ENCODE peak calls at places on chromosomes 7 and 10, in eight cellular contexts. One of them, this sample, is unnamed.

GRCh38 chr10:108037061-108037460 is 872.6 kb upstream of the SORCS1 start:
- DNase-seq in CD4-positive, alpha-beta T cell: no peak
- DNase-seq in Panc1: no peak
- DNase-seq in psoas muscle: no peak
- DNase-seq in cardiac muscle cell: no peak
- DNase-seq in A549: no peak
- DNase-seq in keratinocyte: no peak
- DNase-seq in stomach: no peak
- DNase-seq in this sample: no peak

GRCh38 chr7:68573271-68574000 is 1024.8 kb upstream of the AUTS2 start:
- DNase-seq in CD4-positive, alpha-beta T cell: no peak
- DNase-seq in A549: no peak
- DNase-seq in keratinocyte: no peak
- DNase-seq in Panc1: no peak
- DNase-seq in psoas muscle: no peak
- DNase-seq in cardiac muscle cell: no peak
- DNase-seq in stomach: no peak
- DNase-seq in this sample: no peak

GRCh38 chr7:18491871-18492270 is 3.7 kb upstream of the HDAC9 start:
- DNase-seq in A549: no peak
- DNase-seq in cardiac muscle cell: no peak
- DNase-seq in stomach: no peak
- DNase-seq in CD4-positive, alpha-beta T cell: no peak
- DNase-seq in psoas muscle: no peak
- DNase-seq in Panc1: no peak
- DNase-seq in keratinocyte: no peak
- DNase-seq in this sample: no peak

GRCh38 chr10:33616921-33617320 is 282.5 kb upstream of the NRP1 start:
- DNase-seq in A549: no peak
- DNase-seq in Panc1: no peak
- DNase-seq in CD4-positive, alpha-beta T cell: no peak
- DNase-seq in cardiac muscle cell: peak
- DNase-seq in psoas muscle: no peak
- DNase-seq in keratinocyte: no peak
- DNase-seq in stomach: no peak
- DNase-seq in this sample: no peak

GRCh38 chr7:67393903-67394302 is 397.3 kb downstream of the TYW1 start:
- DNase-seq in psoas muscle: no peak
- DNase-seq in cardiac muscle cell: no peak
- DNase-seq in stomach: no peak
- DNase-seq in keratinocyte: no peak
- DNase-seq in CD4-positive, alpha-beta T cell: no peak
- DNase-seq in A549: no peak
- DNase-seq in Panc1: no peak
- DNase-seq in this sample: no peak

GRCh38 chr10:52879181-52879607 is 106.6 kb upstream of the MBL2 start:
- DNase-seq in psoas muscle: no peak
- DNase-seq in Panc1: no peak
- DNase-seq in CD4-positive, alpha-beta T cell: no peak
- DNase-seq in stomach: no peak
- DNase-seq in keratinocyte: no peak
- DNase-seq in A549: no peak
- DNase-seq in cardiac muscle cell: no peak
- DNase-seq in this sample: no peak

GRCh38 chr7:99006739-99007424 is 128.6 kb downstream of the TRRAP start:
- DNase-seq in keratinocyte: no peak
- DNase-seq in stomach: no peak
- DNase-seq in Panc1: no peak
- DNase-seq in A549: no peak
- DNase-seq in cardiac muscle cell: no peak
- DNase-seq in psoas muscle: no peak
- DNase-seq in CD4-positive, alpha-beta T cell: no peak
- DNase-seq in this sample: no peak

GRCh38 chr10:78568664-78569063 is 500.1 kb upstream of the ZMIZ1 start:
- DNase-seq in stomach: no peak
- DNase-seq in keratinocyte: no peak
- DNase-seq in Panc1: no peak
- DNase-seq in CD4-positive, alpha-beta T cell: no peak
- DNase-seq in psoas muscle: no peak
- DNase-seq in A549: no peak
- DNase-seq in cardiac muscle cell: no peak
- DNase-seq in this sample: no peak

GRCh38 chr7:24905996-24906770 is 73.8 kb downstream of the OSBPL3 start:
- DNase-seq in psoas muscle: no peak
- DNase-seq in keratinocyte: no peak
- DNase-seq in A549: no peak
- DNase-seq in Panc1: no peak
- DNase-seq in cardiac muscle cell: no peak
- DNase-seq in CD4-positive, alpha-beta T cell: no peak
- DNase-seq in stomach: no peak
- DNase-seq in this sample: no peak

GRCh38 chr7:30910369-30911073 is 1.1 kb upstream of the AQP1 start:
- DNase-seq in keratinocyte: no peak
- DNase-seq in Panc1: no peak
- DNase-seq in CD4-positive, alpha-beta T cell: no peak
- DNase-seq in cardiac muscle cell: no peak
- DNase-seq in A549: no peak
- DNase-seq in stomach: no peak
- DNase-seq in psoas muscle: no peak
- DNase-seq in this sample: no peak

GRCh38 chr7:30906520-30907240 is 5.0 kb upstream of the AQP1 start:
- DNase-seq in Panc1: no peak
- DNase-seq in stomach: no peak
- DNase-seq in keratinocyte: no peak
- DNase-seq in A549: no peak
- DNase-seq in cardiac muscle cell: no peak
- DNase-seq in CD4-positive, alpha-beta T cell: no peak
- DNase-seq in psoas muscle: no peak
- DNase-seq in this sample: no peak

GRCh38 chr7:30907527-30908267 is 4.0 kb upstream of the AQP1 start:
- DNase-seq in Panc1: no peak
- DNase-seq in keratinocyte: no peak
- DNase-seq in stomach: no peak
- DNase-seq in psoas muscle: peak
- DNase-seq in cardiac muscle cell: no peak
- DNase-seq in A549: no peak
- DNase-seq in CD4-positive, alpha-beta T cell: no peak
- DNase-seq in this sample: no peak

GRCh38 chr7:30909431-30909830 is 2.2 kb upstream of the AQP1 start:
- DNase-seq in Panc1: no peak
- DNase-seq in A549: no peak
- DNase-seq in psoas muscle: no peak
- DNase-seq in cardiac muscle cell: no peak
- DNase-seq in CD4-positive, alpha-beta T cell: no peak
- DNase-seq in keratinocyte: no peak
- DNase-seq in stomach: no peak
- DNase-seq in this sample: no peak

GRCh38 chr7:30908681-30909080 is 3.0 kb upstream of the AQP1 start:
- DNase-seq in cardiac muscle cell: peak
- DNase-seq in stomach: no peak
- DNase-seq in keratinocyte: no peak
- DNase-seq in Panc1: no peak
- DNase-seq in A549: no peak
- DNase-seq in CD4-positive, alpha-beta T cell: no peak
- DNase-seq in psoas muscle: no peak
- DNase-seq in this sample: no peak
- H3K27ac ChIP-seq in cardiac muscle cell: no peak
- H3K27ac ChIP-seq in stomach: no peak
- H3K27ac ChIP-seq in keratinocyte: no peak
- H3K27ac ChIP-seq in Panc1: no peak
- H3K27ac ChIP-seq in A549: no peak
- H3K27ac ChIP-seq in CD4-positive, alpha-beta T cell: no peak
- H3K27ac ChIP-seq in psoas muscle: no peak
- H3K27ac ChIP-seq in this sample: no peak

GRCh38 chr7:148698397-148699023 is at the start of gene CUL1:
- DNase-seq in A549: peak
- DNase-seq in cardiac muscle cell: peak
- DNase-seq in psoas muscle: peak
- DNase-seq in Panc1: no peak
- DNase-seq in stomach: peak
- DNase-seq in CD4-positive, alpha-beta T cell: peak
- DNase-seq in keratinocyte: no peak
- DNase-seq in this sample: peak
- H3K27ac ChIP-seq in A549: peak
- H3K27ac ChIP-seq in cardiac muscle cell: peak
- H3K27ac ChIP-seq in psoas muscle: peak
- H3K27ac ChIP-seq in Panc1: peak
- H3K27ac ChIP-seq in stomach: peak
- H3K27ac ChIP-seq in CD4-positive, alpha-beta T cell: peak
- H3K27ac ChIP-seq in keratinocyte: peak
- H3K27ac ChIP-seq in this sample: peak

GRCh38 chr10:121510201-121510771 is 88.0 kb downstream of the FGFR2 start:
- DNase-seq in stomach: no peak
- DNase-seq in cardiac muscle cell: no peak
- DNase-seq in keratinocyte: no peak
- DNase-seq in psoas muscle: no peak
- DNase-seq in Panc1: no peak
- DNase-seq in CD4-positive, alpha-beta T cell: no peak
- DNase-seq in A549: no peak
- DNase-seq in this sample: no peak
- H3K27ac ChIP-seq in stomach: no peak
- H3K27ac ChIP-seq in cardiac muscle cell: no peak
- H3K27ac ChIP-seq in keratinocyte: no peak
- H3K27ac ChIP-seq in psoas muscle: no peak
- H3K27ac ChIP-seq in Panc1: peak
- H3K27ac ChIP-seq in CD4-positive, alpha-beta T cell: no peak
- H3K27ac ChIP-seq in A549: no peak
- H3K27ac ChIP-seq in this sample: no peak

DNA sequence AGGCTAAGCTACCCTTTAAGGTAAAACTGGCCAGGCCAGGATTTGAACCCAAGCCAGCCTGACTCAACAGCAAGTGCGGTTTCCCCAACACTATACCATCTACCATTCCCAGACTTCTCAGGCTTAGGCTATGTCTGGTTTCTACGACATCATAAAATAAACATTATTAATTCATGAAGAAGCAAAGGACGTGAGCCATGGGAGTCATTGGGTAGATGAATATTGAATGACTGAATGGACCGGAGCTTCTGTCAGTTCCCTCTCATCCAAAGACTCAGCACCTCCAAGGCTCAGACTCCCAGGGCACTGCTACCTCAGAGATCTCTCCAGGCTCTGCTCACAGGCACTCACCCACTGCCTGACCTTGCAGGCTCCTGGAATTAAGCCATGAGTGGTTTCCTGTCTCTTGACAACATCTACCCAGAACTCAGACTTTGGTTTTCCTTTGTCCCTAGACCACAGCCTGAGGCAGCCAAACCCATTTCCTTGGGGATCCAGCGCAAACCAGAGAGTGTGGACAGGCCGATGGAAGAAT is 64.6 kb upstream of the STEAP1B start:
- DNase-seq in Panc1: peak
- DNase-seq in keratinocyte: no peak
- DNase-seq in stomach: no peak
- DNase-seq in psoas muscle: peak
- DNase-seq in cardiac muscle cell: no peak
- DNase-seq in A549: no peak
- DNase-seq in CD4-positive, alpha-beta T cell: no peak
- DNase-seq in this sample: no peak
- H3K27ac ChIP-seq in Panc1: peak
- H3K27ac ChIP-seq in keratinocyte: peak
- H3K27ac ChIP-seq in stomach: no peak
- H3K27ac ChIP-seq in psoas muscle: peak
- H3K27ac ChIP-seq in cardiac muscle cell: no peak
- H3K27ac ChIP-seq in A549: no peak
- H3K27ac ChIP-seq in CD4-positive, alpha-beta T cell: no peak
- H3K27ac ChIP-seq in this sample: no peak

GRCh38 chr7:158779061-158779992 is 50.0 kb downstream of the ESYT2 start:
- DNase-seq in Panc1: no peak
- DNase-seq in psoas muscle: no peak
- DNase-seq in cardiac muscle cell: no peak
- DNase-seq in CD4-positive, alpha-beta T cell: no peak
- DNase-seq in keratinocyte: no peak
- DNase-seq in A549: no peak
- DNase-seq in stomach: peak
- DNase-seq in this sample: no peak
- H3K27ac ChIP-seq in Panc1: no peak
- H3K27ac ChIP-seq in psoas muscle: peak
- H3K27ac ChIP-seq in cardiac muscle cell: no peak
- H3K27ac ChIP-seq in CD4-positive, alpha-beta T cell: peak
- H3K27ac ChIP-seq in keratinocyte: no peak
- H3K27ac ChIP-seq in A549: no peak
- H3K27ac ChIP-seq in stomach: peak
- H3K27ac ChIP-seq in this sample: no peak

DNA sequence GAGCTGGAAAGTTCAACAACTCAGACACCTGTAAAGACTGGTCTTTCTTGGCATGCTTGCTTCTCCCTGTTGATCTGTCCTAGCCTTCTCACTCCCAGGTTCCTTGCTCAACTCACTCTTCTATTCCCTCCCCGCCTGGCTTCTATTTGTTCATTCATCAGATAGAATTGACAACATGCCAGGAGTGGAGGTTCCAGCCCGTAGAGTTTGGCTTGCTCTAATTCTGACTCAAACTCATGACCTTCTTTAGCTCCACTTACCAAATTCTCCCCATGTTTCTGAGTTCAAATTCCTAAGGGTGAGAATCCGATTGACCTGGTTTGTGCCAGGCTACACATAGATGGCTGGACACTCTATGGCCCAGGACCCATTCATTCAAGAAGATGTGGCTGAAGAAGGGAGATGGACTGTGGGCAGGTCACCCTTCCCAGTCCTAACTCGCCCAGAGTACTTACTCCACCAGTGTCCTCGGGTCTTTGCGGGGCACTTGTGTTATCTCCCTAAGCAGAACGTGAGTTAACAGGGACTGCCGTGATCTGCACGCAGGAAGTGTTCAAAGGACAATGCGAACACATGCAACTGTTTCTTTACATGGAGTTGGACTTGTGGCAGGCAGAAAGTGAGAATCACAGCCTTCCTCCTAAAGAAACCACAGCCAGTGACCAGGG is 4.0 kb upstream of the TMEM236 start:
- DNase-seq in cardiac muscle cell: no peak
- DNase-seq in keratinocyte: no peak
- DNase-seq in Panc1: no peak
- DNase-seq in A549: peak
- DNase-seq in CD4-positive, alpha-beta T cell: no peak
- DNase-seq in stomach: peak
- DNase-seq in psoas muscle: no peak
- DNase-seq in this sample: peak
- H3K27ac ChIP-seq in cardiac muscle cell: no peak
- H3K27ac ChIP-seq in keratinocyte: no peak
- H3K27ac ChIP-seq in Panc1: no peak
- H3K27ac ChIP-seq in A549: no peak
- H3K27ac ChIP-seq in CD4-positive, alpha-beta T cell: no peak
- H3K27ac ChIP-seq in stomach: no peak
- H3K27ac ChIP-seq in psoas muscle: no peak
- H3K27ac ChIP-seq in this sample: no peak

GRCh38 chr7:92612501-92612900 is 22.3 kb upstream of the FAM133B start:
- DNase-seq in cardiac muscle cell: no peak
- DNase-seq in CD4-positive, alpha-beta T cell: no peak
- DNase-seq in stomach: no peak
- DNase-seq in A549: no peak
- DNase-seq in keratinocyte: no peak
- DNase-seq in Panc1: no peak
- DNase-seq in psoas muscle: no peak
- DNase-seq in this sample: no peak
- H3K27ac ChIP-seq in cardiac muscle cell: no peak
- H3K27ac ChIP-seq in CD4-positive, alpha-beta T cell: no peak
- H3K27ac ChIP-seq in stomach: no peak
- H3K27ac ChIP-seq in A549: no peak
- H3K27ac ChIP-seq in keratinocyte: no peak
- H3K27ac ChIP-seq in Panc1: peak
- H3K27ac ChIP-seq in psoas muscle: no peak
- H3K27ac ChIP-seq in this sample: no peak

This sample was measured in small intestine.